ENCODE peak calls at places on chromosomes 6 and 20, in seven cellular contexts. W, D, K, I, G, H and R are unnamed samples.

GRCh38 chr6:101539510-101540245 is 146.2 kb downstream of the GRIK2 start:
- DNase-seq in W (no peak), D (no peak), K (no peak), I (no peak), G (no peak), H (no peak), R (no peak)

GRCh38 chr6:37172991-37173572 is 3.1 kb downstream of the PIM1 start:
- DNase-seq in W (no peak), D (no peak), K (no peak), I (no peak), G (no peak), H (no peak), R (no peak)

GRCh38 chr6:46719099-46719498 is 16.1 kb downstream of the PLA2G7 start:
- DNase-seq in W (no peak), D (no peak), K (no peak), I (no peak), G (no peak), H (no peak), R (no peak)

GRCh38 chr20:58890454-58891075 is 38.0 kb downstream of the GNAS start:
- DNase-seq in W (peak; percentile 84), D (peak; percentile 83), K (peak; percentile 66), I (peak; percentile 88), G (peak; percentile 77), H (peak; percentile 53), R (peak; percentile 94)

GRCh38 chr6:140909156-140909555 is 1223.6 kb upstream of the GJE1 start:
- DNase-seq in W (no peak), D (no peak), K (no peak), I (no peak), G (no peak), H (no peak), R (no peak)

GRCh38 chr6:153001767-153002612 is 519 bp downstream of the MTRF1L start:
- DNase-seq in W (peak; percentile 52), D (no peak), K (no peak), I (no peak), G (no peak), H (no peak), R (peak; percentile 81)

GRCh38 chr6:41584668-41585205 is 38.6 kb downstream of the FOXP4 start:
- DNase-seq in W (no peak), D (no peak), K (no peak), I (no peak), G (no peak), H (no peak), R (no peak)

GRCh38 chr6:53536561-53536960 is 8.3 kb downstream of the GCLC start:
- DNase-seq in W (no peak), D (no peak), K (no peak), I (no peak), G (no peak), H (no peak), R (no peak)

GRCh38 chr6:12955996-12956395 is 239.4 kb downstream of the PHACTR1 start:
- DNase-seq in W (no peak), D (no peak), K (no peak), I (no peak), G (no peak), H (no peak), R (no peak)

GRCh38 chr6:45644720-45645119 is 267.0 kb upstream of the SUPT3H start:
- DNase-seq in W (no peak), D (no peak), K (no peak), I (no peak), G (no peak), H (no peak), R (no peak)

GRCh38 chr20:25543068-25543467 is 42.3 kb downstream of the NINL start:
- DNase-seq in W (no peak), D (no peak), K (no peak), I (no peak), G (no peak), H (peak; percentile 8), R (no peak)

GRCh38 chr20:21707999-21708737 is 2.7 kb downstream of the PAX1 start:
- DNase-seq in W (no peak), D (no peak), K (no peak), I (no peak), G (no peak), H (no peak), R (no peak)

GRCh38 chr6:170137911-170138910 is 152.7 kb downstream of the DLL1 start:
- DNase-seq in W (peak; percentile 43), D (no peak), K (no peak), I (no peak), G (no peak), H (no peak), R (peak; percentile 56)

GRCh38 chr6:50217816-50218215 is 168.1 kb upstream of the DEFB112 start:
- DNase-seq in W (no peak), D (no peak), K (no peak), I (no peak), G (no peak), H (no peak), R (no peak)

GRCh38 chr6:34656378-34657036 is 40.1 kb downstream of the ILRUN start:
- DNase-seq in W (no peak), D (no peak), K (peak; percentile 50), I (peak; percentile 73), G (no peak), H (no peak), R (no peak)

GRCh38 chr20:5056801-5057599 is 55.7 kb upstream of the SLC23A2 start:
- DNase-seq in W (peak; percentile 80), D (peak; percentile 66), K (peak; percentile 39), I (no peak), G (peak; percentile 43), H (no peak), R (peak; percentile 88)

GRCh38 chr6:83247471-83247870 is 54.3 kb downstream of the RWDD2A start:
- DNase-seq in W (no peak), D (no peak), K (no peak), I (no peak), G (no peak), H (no peak), R (no peak)

GRCh38 chr6:100464910-100465700 is at the start of gene SIM1:
- DNase-seq in W (no peak), D (peak; percentile 66), K (no peak), I (peak; percentile 75), G (no peak), H (no peak), R (no peak)

GRCh38 chr6:16043171-16044142 is 85.4 kb upstream of the MYLIP start:
- DNase-seq in W (no peak), D (no peak), K (no peak), I (no peak), G (no peak), H (no peak), R (no peak)

GRCh38 chr6:36915599-36915998 is 29.8 kb downstream of the C6orf89 start:
- DNase-seq in W (no peak), D (no peak), K (no peak), I (no peak), G (no peak), H (no peak), R (no peak)

GRCh38 chr20:32681175-32682084 is 7.7 kb upstream of the C20orf203 start:
- DNase-seq in W (no peak), D (peak; percentile 18), K (no peak), I (peak; percentile 15), G (peak; percentile 54), H (no peak), R (no peak)

GRCh38 chr6:4291453-4292403 is 156.4 kb upstream of the ECI2 start:
- DNase-seq in W (no peak), D (no peak), K (no peak), I (no peak), G (no peak), H (no peak), R (no peak)

GRCh38 chr6:155444120-155444917 is 11.3 kb downstream of the NOX3 start:
- DNase-seq in W (no peak), D (no peak), K (no peak), I (no peak), G (no peak), H (no peak), R (no peak)

GRCh38 chr20:50248104-50248631 is 57.5 kb downstream of the CEBPB start:
- DNase-seq in W (no peak), D (peak; percentile 37), K (no peak), I (no peak), G (no peak), H (no peak), R (no peak)

GRCh38 chr6:167145468-167145867 is 12.3 kb downstream of the GPR31 start:
- DNase-seq in W (no peak), D (no peak), K (no peak), I (no peak), G (no peak), H (no peak), R (no peak)

GRCh38 chr20:3889489-3890409 is 562 bp downstream of the PANK2 start:
- DNase-seq in W (peak; percentile 67), D (peak; percentile 59), K (peak; percentile 20), I (peak; percentile 12), G (peak; percentile 49), H (no peak), R (peak; percentile 92)